ENCODE peak calls at places on chromosomes 3 and 15, in seven cellular contexts. F, N, G, U, W, X and A are unnamed samples.

GRCh38 chr3:116390318-116390717 is 55.0 kb downstream of the LSAMP start:
- DNase-seq in U (no peak), W (no peak), G (no peak), F (no peak), N (no peak), X (no peak), A (no peak)

GRCh38 chr3:29731050-29731449 is 450.2 kb downstream of the RBMS3 start:
- DNase-seq in F (no peak), G (no peak), X (no peak), N (no peak), W (no peak), U (no peak), A (no peak)

GRCh38 chr15:84961707-84962106 is 19.9 kb upstream of the PDE8A start:
- DNase-seq in F (no peak), G (no peak), U (no peak), W (no peak), N (no peak), X (no peak), A (no peak)

GRCh38 chr15:26773485-26773877 is 615 bp upstream of the GABRB3 start:
- DNase-seq in N (no peak), X (no peak), U (no peak), G (no peak), W (no peak), F (no peak), A (no peak)

GRCh38 chr3:177478170-177478859 is 281.0 kb upstream of the TBL1XR1 start:
- DNase-seq in G (peak), W (no peak), N (no peak), F (peak), X (no peak), U (no peak), A (peak)

GRCh38 chr3:59118928-59119327 is 69.1 kb upstream of the CFAP20DC start:
- DNase-seq in U (no peak), X (no peak), N (no peak), F (no peak), G (no peak), W (no peak), A (no peak)

GRCh38 chr15:29120593-29121368 is 148.8 kb downstream of the NSMCE3 start:
- DNase-seq in X (no peak), W (no peak), U (no peak), G (no peak), F (no peak), N (no peak), A (no peak)

GRCh38 chr3:60333710-60334109 is 917.5 kb downstream of the FHIT start:
- DNase-seq in W (no peak), U (no peak), G (no peak), X (no peak), F (no peak), N (no peak), A (no peak)

GRCh38 chr3:140850210-140850955 is 91.3 kb upstream of the SLC25A36 start:
- DNase-seq in W (no peak), U (no peak), G (no peak), N (no peak), X (no peak), F (no peak), A (no peak)